ENCODE peak calls at places on chromosomes 12 and 14, in six cellular contexts. One of them, this sample, is unnamed.

GRCh38 chr12:51246254-51246853 is 7.7 kb downstream of the DAZAP2 start:
- DNase-seq in thyroid gland: no peak
- DNase-seq in fibroblast of mammary gland: peak; percentile 60
- DNase-seq in lung: peak; percentile 43
- DNase-seq in cardiac muscle cell: no peak
- DNase-seq in body of pancreas: peak; percentile 10
- DNase-seq in this sample: no peak

GRCh38 chr12:57693317-57693658 is 644 bp upstream of the OS9 start:
- DNase-seq in thyroid gland: no peak
- DNase-seq in fibroblast of mammary gland: no peak
- DNase-seq in lung: no peak
- DNase-seq in cardiac muscle cell: no peak
- DNase-seq in body of pancreas: peak; percentile 8
- DNase-seq in this sample: no peak

GRCh38 chr12:59122784-59123183 is 202.5 kb upstream of the LRIG3 start:
- DNase-seq in thyroid gland: no peak
- DNase-seq in fibroblast of mammary gland: no peak
- DNase-seq in lung: no peak
- DNase-seq in cardiac muscle cell: no peak
- DNase-seq in body of pancreas: no peak
- DNase-seq in this sample: no peak

GRCh38 chr12:116582610-116583009 is 23.4 kb downstream of the MAP1LC3B2 start:
- DNase-seq in thyroid gland: peak; percentile 42
- DNase-seq in fibroblast of mammary gland: peak; percentile 80
- DNase-seq in lung: peak; percentile 48
- DNase-seq in cardiac muscle cell: peak; percentile 51
- DNase-seq in body of pancreas: no peak
- DNase-seq in this sample: no peak

GRCh38 chr14:31560759-31561154 is 447 bp upstream of the NUBPL start:
- DNase-seq in thyroid gland: no peak
- DNase-seq in fibroblast of mammary gland: peak; percentile 15
- DNase-seq in lung: no peak
- DNase-seq in cardiac muscle cell: peak; percentile 12
- DNase-seq in body of pancreas: no peak
- DNase-seq in this sample: no peak

GRCh38 chr14:75648066-75648838 is 12.4 kb downstream of the ERG28 start:
- DNase-seq in thyroid gland: peak; percentile 91
- DNase-seq in fibroblast of mammary gland: peak; percentile 98
- DNase-seq in lung: peak; percentile 67
- DNase-seq in cardiac muscle cell: peak; percentile 62
- DNase-seq in body of pancreas: peak; percentile 84
- DNase-seq in this sample: no peak

GRCh38 chr12:26231930-26232329 is 36.6 kb downstream of the SSPN start:
- DNase-seq in thyroid gland: no peak
- DNase-seq in fibroblast of mammary gland: peak; percentile 32
- DNase-seq in lung: no peak
- DNase-seq in cardiac muscle cell: no peak
- DNase-seq in body of pancreas: no peak
- DNase-seq in this sample: no peak

GRCh38 chr14:58887931-58888330 is 250.2 kb downstream of the DACT1 start:
- DNase-seq in thyroid gland: no peak
- DNase-seq in fibroblast of mammary gland: no peak
- DNase-seq in lung: no peak
- DNase-seq in cardiac muscle cell: no peak
- DNase-seq in body of pancreas: no peak
- DNase-seq in this sample: no peak

GRCh38 chr14:103880986-103881926 is 33.9 kb upstream of the PPP1R13B start:
- DNase-seq in thyroid gland: peak; percentile 78
- DNase-seq in fibroblast of mammary gland: no peak
- DNase-seq in lung: no peak
- DNase-seq in cardiac muscle cell: no peak
- DNase-seq in body of pancreas: peak; percentile 93
- DNase-seq in this sample: no peak

DNA sequence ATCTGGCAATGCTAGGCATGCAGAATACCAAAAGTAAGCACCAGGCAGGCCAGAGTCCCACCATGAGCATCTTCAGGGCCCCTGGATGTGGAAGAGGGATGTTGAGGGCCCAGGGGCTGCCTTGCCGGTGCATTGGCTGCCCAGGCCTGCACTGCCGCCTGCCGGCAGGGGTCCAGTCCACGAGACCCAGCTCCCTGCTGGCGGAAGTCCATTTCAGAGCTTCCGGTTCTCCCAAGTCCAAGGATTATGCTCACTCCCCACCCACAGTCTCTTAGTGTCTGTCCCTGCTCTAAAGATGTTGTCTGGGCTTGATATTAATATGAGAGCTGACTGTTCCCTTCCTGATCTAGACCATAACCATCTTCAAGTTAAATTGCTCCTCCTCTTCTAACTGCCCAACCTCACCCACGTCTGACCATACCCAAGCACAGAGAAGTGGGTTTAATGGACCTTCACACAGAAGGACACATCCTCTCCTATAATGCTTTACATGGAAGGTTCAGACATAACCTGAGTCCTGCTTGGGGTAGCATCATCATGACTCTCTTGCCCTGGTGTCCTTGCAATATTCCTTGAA is 117.4 kb downstream of the DAD1 start:
- DNase-seq in thyroid gland: peak; percentile 60
- DNase-seq in fibroblast of mammary gland: peak; percentile 37
- DNase-seq in lung: peak; percentile 51
- DNase-seq in cardiac muscle cell: peak; percentile 65
- DNase-seq in body of pancreas: peak; percentile 79
- DNase-seq in this sample: no peak
- TF ChIP-seq CTCF in thyroid gland: no peak
- TF ChIP-seq CTCF in fibroblast of mammary gland: peak; percentile 46
- TF ChIP-seq CTCF in lung: peak; percentile 12
- TF ChIP-seq CTCF in cardiac muscle cell: peak; percentile 83
- TF ChIP-seq CTCF in body of pancreas: peak; percentile 44
- TF ChIP-seq CTCF in this sample: no peak

DNA sequence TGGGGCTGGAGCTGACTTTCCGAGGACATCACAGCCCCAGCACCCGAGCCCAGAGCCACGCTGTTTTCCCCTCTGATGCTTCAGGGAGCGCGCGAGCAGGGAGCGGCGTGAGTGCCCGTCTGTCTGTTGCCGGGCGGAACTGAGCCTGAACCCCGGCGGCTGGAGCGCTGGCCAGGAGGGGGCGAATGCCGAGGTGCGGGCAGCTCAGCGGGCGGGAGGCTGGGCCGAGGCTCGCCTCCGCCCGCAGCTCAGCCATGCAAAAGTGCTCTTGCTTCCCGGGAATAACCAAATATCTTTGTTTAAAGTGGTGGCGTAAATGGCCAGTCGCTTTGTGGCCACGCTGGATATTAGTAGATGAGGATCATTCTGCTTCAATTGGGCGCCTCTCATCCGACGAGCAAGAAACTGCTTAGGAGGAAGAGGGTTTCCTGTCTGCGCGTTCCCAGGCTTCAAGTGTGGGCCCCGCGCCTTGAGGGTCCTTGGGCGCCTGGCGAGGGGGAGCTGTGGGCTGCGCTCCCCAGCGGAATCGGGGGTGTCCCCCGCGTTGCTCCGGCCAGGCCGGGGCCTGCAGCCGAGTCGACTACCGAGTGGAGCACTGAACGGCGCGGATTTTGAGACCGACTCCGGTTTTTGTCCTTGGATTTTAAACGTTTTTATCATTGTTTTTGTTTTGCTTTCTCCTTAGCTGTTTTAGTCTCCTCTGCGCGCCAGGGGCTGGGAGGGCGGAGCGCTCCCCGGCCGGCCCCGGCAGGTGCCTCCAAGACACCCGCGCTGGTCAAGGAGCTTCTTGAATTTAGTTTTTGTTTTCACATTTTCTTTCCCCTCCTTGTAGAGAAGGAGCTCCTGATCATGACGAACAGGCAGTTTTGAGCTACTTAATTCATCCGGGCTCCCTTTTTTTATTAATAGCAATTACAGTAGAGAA is 831 bp upstream of the NKX2-1 start:
- DNase-seq in thyroid gland: peak; percentile 71
- DNase-seq in fibroblast of mammary gland: peak; percentile 20
- DNase-seq in lung: peak; percentile 65
- DNase-seq in cardiac muscle cell: peak; percentile 62
- DNase-seq in body of pancreas: peak; percentile 40
- DNase-seq in this sample: no peak
- H3K4me3 ChIP-seq in thyroid gland: peak overlapping the region; percentile 81
- H3K4me3 ChIP-seq in fibroblast of mammary gland: no peak overlapping the region
- H3K4me3 ChIP-seq in lung: peak overlapping the region; percentile 29
- H3K4me3 ChIP-seq in cardiac muscle cell: no peak overlapping the region
- H3K4me3 ChIP-seq in body of pancreas: no peak overlapping the region
- H3K4me3 ChIP-seq in this sample: no peak overlapping the region

GRCh38 chr12:132544173-132544468 is 54.2 kb downstream of the FBRSL1 start:
- DNase-seq in thyroid gland: no peak
- DNase-seq in fibroblast of mammary gland: no peak
- DNase-seq in lung: no peak
- DNase-seq in cardiac muscle cell: peak; percentile 41
- DNase-seq in body of pancreas: no peak
- DNase-seq in this sample: no peak
- TF ChIP-seq CTCF in thyroid gland: peak; percentile 33
- TF ChIP-seq CTCF in fibroblast of mammary gland: no peak
- TF ChIP-seq CTCF in lung: no peak
- TF ChIP-seq CTCF in cardiac muscle cell: no peak
- TF ChIP-seq CTCF in body of pancreas: no peak
- TF ChIP-seq CTCF in this sample: no peak

GRCh38 chr12:7497661-7498060 is 5.9 kb downstream of the CD163 start:
- DNase-seq in thyroid gland: no peak
- DNase-seq in fibroblast of mammary gland: peak; percentile 56
- DNase-seq in lung: no peak
- DNase-seq in cardiac muscle cell: no peak
- DNase-seq in body of pancreas: no peak
- DNase-seq in this sample: no peak

GRCh38 chr12:7501031-7501585 is 2.5 kb downstream of the CD163 start:
- DNase-seq in thyroid gland: no peak
- DNase-seq in fibroblast of mammary gland: peak; percentile 76
- DNase-seq in lung: no peak
- DNase-seq in cardiac muscle cell: no peak
- DNase-seq in body of pancreas: no peak
- DNase-seq in this sample: no peak

GRCh38 chr12:7495136-7495535 is 8.4 kb downstream of the CD163 start:
- DNase-seq in thyroid gland: no peak
- DNase-seq in fibroblast of mammary gland: no peak
- DNase-seq in lung: no peak
- DNase-seq in cardiac muscle cell: no peak
- DNase-seq in body of pancreas: no peak
- DNase-seq in this sample: no peak

GRCh38 chr12:7502612-7503011 is 965 bp downstream of the CD163 start:
- DNase-seq in thyroid gland: no peak
- DNase-seq in fibroblast of mammary gland: no peak
- DNase-seq in lung: no peak
- DNase-seq in cardiac muscle cell: no peak
- DNase-seq in body of pancreas: no peak
- DNase-seq in this sample: no peak

GRCh38 chr12:7498832-7499231 is 4.7 kb downstream of the CD163 start:
- DNase-seq in thyroid gland: no peak
- DNase-seq in fibroblast of mammary gland: peak; percentile 97
- DNase-seq in lung: no peak
- DNase-seq in cardiac muscle cell: no peak
- DNase-seq in body of pancreas: no peak
- DNase-seq in this sample: no peak
- H3K4me3 ChIP-seq in thyroid gland: no peak overlapping the region
- H3K4me3 ChIP-seq in fibroblast of mammary gland: no peak overlapping the region
- H3K4me3 ChIP-seq in lung: no peak overlapping the region
- H3K4me3 ChIP-seq in cardiac muscle cell: no peak overlapping the region
- H3K4me3 ChIP-seq in body of pancreas: no peak overlapping the region
- H3K4me3 ChIP-seq in this sample: no peak overlapping the region

DNA sequence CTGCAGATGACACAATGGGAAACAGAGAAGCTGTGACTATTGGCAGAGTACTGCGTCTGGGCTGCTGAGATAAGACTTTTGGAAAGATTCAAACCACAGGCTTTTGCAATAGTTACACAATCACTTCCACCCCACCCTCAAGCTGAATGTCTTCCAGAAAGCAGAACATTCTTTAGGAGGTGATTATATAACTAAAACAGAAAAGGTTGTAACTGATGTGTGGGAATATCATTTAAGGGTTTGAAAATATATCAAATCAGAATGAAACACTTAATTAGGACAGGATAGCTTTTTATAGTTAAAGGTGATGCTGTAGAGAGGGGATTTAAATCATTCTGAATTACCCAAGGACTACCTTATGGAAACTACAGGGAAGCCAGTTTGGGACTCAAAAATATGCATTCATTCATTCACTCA is 75.2 kb upstream of the TMPO start:
- DNase-seq in thyroid gland: no peak
- DNase-seq in fibroblast of mammary gland: peak; percentile 95
- DNase-seq in lung: peak; percentile 74
- DNase-seq in cardiac muscle cell: no peak
- DNase-seq in body of pancreas: peak; percentile 89
- DNase-seq in this sample: no peak
- TF ChIP-seq CTCF in thyroid gland: no peak
- TF ChIP-seq CTCF in fibroblast of mammary gland: no peak
- TF ChIP-seq CTCF in lung: no peak
- TF ChIP-seq CTCF in cardiac muscle cell: no peak
- TF ChIP-seq CTCF in body of pancreas: no peak
- TF ChIP-seq CTCF in this sample: no peak

GRCh38 chr12:85036241-85036707 is at the start of the genes LRRIQ1 and TSPAN19:
- DNase-seq in thyroid gland: peak; percentile 84
- DNase-seq in fibroblast of mammary gland: peak; percentile 82
- DNase-seq in lung: peak; percentile 82
- DNase-seq in cardiac muscle cell: peak; percentile 94
- DNase-seq in body of pancreas: peak; percentile 83
- DNase-seq in this sample: peak; percentile 77

GRCh38 chr12:85041395-85041794 is 5.2 kb downstream of the LRRIQ1 start:
- DNase-seq in thyroid gland: no peak
- DNase-seq in fibroblast of mammary gland: no peak
- DNase-seq in lung: no peak
- DNase-seq in cardiac muscle cell: no peak
- DNase-seq in body of pancreas: no peak
- DNase-seq in this sample: no peak

DNA sequence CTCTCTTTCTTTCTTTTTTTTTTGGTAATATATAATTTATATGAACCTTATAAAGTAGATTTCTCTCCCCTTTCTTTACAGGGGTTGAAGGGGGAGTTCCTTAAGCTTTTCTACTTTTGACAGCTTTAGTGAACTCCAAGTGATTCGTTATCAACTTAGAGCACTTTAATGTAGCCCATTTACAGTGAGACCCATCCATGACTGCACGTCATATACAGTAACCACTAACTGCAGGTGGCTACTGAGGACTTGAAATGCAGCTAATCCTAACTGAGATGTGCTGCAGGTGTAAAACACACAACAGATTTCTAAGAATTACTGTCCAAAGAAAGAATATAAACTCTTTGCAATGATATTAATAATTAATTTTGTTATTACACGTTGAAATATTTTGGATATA is 585 bp downstream of the LRRIQ1 start:
- DNase-seq in thyroid gland: no peak
- DNase-seq in fibroblast of mammary gland: no peak
- DNase-seq in lung: no peak
- DNase-seq in cardiac muscle cell: no peak
- DNase-seq in body of pancreas: no peak
- DNase-seq in this sample: no peak
- H3K4me3 ChIP-seq in thyroid gland: peak overlapping the region; percentile 31
- H3K4me3 ChIP-seq in fibroblast of mammary gland: peak overlapping the region; percentile 67
- H3K4me3 ChIP-seq in lung: no peak overlapping the region
- H3K4me3 ChIP-seq in cardiac muscle cell: peak overlapping the region; percentile 59
- H3K4me3 ChIP-seq in body of pancreas: peak overlapping the region; percentile 41
- H3K4me3 ChIP-seq in this sample: no peak overlapping the region

GRCh38 chr12:9710584-9711375 is 22.1 kb downstream of the CLECL1 start:
- DNase-seq in thyroid gland: no peak
- DNase-seq in fibroblast of mammary gland: no peak
- DNase-seq in lung: no peak
- DNase-seq in cardiac muscle cell: no peak
- DNase-seq in body of pancreas: no peak
- DNase-seq in this sample: no peak
- TF ChIP-seq CTCF in thyroid gland: no peak
- TF ChIP-seq CTCF in fibroblast of mammary gland: no peak
- TF ChIP-seq CTCF in lung: no peak
- TF ChIP-seq CTCF in cardiac muscle cell: no peak
- TF ChIP-seq CTCF in body of pancreas: no peak
- TF ChIP-seq CTCF in this sample: no peak